ENCODE peak calls at places on chromosomes 1 and 21, in ten cellular contexts. A is ascending aorta, V is MM.1S, Y is omental fat pad, L is LNCaP clone FGC, M is fibroblast of mammary gland, D is lower leg skin, S is type B pancreatic cell, G is dorsolateral prefrontal cortex, P is Peyer's patch. F is an unnamed sample.
A peak's percentile ranks its signal among the peaks of the same experiment; 100 is the strongest.

GRCh38 chr1:88662723-88663122 is 21.4 kb upstream of the PKN2 start:
- DNase-seq in L (no peak), M (no peak), V (no peak), S (no peak), A (no peak), Y (no peak), D (no peak), P (no peak), G (no peak), F (no peak)

GRCh38 chr21:22657786-22658185 is 1659.6 kb downstream of the NCAM2 start:
- DNase-seq in L (no peak), M (no peak), S (no peak), V (no peak), P (no peak), D (no peak), G (no peak), Y (no peak), A (no peak), F (no peak)

GRCh38 chr1:24955161-24955560 is 25.1 kb upstream of the RUNX3 start:
- DNase-seq in V (no peak), D (no peak), A (no peak), Y (no peak), P (no peak), S (no peak), L (no peak), M (peak; percentile 45), G (no peak), F (peak; percentile 66)

GRCh38 chr1:194624833-194625232 is 1438.4 kb upstream of the B3GALT2 start:
- DNase-seq in D (no peak), P (no peak), M (no peak), S (no peak), L (no peak), Y (no peak), V (no peak), A (no peak), G (no peak), F (no peak)

GRCh38 chr1:154863702-154864174 is 6.3 kb downstream of the KCNN3 start:
- DNase-seq in M (no peak), A (no peak), L (no peak), S (no peak), V (no peak), P (peak; percentile 49), Y (no peak), G (no peak), D (no peak), F (no peak)

GRCh38 chr1:212455406-212456165 is 22.9 kb downstream of the NENF start:
- DNase-seq in Y (peak; percentile 92), P (peak; percentile 83), S (peak; percentile 90), L (peak; percentile 40), V (peak; percentile 81), D (peak; percentile 85), A (peak; percentile 55), G (peak; percentile 98), M (peak; percentile 80), F (peak; percentile 92)

GRCh38 chr21:34074283-34075098 is 1.1 kb downstream of the MRPS6 start:
- DNase-seq in P (no peak), G (no peak), L (no peak), D (no peak), S (no peak), Y (no peak), M (no peak), V (no peak), A (no peak), F (peak; percentile 12)

GRCh38 chr1:201282931-201283829 is at the start of gene PKP1:
- DNase-seq in G (no peak), Y (no peak), A (no peak), V (no peak), L (no peak), S (no peak), M (no peak), D (peak; percentile 73), P (no peak), F (no peak)

GRCh38 chr1:44315521-44315920 is 39.5 kb downstream of the ERI3 start:
- DNase-seq in V (no peak), S (no peak), Y (no peak), L (no peak), M (no peak), D (no peak), P (no peak), G (no peak), A (no peak), F (no peak)

DNA sequence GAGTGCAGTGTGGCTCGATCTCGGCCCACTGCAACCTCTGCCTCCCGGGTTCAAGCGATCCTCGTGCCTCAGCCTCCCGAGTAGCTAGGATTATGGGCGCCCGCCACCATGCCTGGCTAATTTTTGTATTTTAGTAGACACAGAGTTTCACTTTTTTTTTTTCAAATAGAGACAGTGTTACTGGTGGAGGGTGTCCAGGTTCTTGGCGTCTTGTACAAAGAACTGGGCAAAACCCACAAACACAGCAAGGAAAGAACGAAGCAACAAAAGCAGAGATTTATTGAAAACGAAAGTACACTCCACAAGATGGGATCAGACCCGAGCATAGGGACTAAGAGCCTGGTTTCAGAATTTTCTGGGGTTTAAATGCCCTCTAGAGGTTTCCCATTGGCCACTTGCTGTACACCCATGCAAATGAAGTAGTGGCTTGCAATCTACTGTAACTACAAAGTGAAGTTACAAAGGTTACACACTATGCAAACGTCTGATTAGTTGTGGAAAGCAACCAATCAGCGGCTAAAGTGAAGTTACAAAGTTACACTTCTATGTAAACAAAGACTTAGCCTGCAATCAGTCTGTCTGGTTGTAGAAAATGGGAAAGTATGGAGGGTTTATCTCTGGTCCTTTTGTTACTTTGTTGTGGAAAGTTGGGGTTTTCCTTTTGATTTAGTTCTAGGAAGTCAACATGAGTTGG is 199.1 kb downstream of the DYRK1A start:
- DNase-seq in L (no peak), A (no peak), G (no peak), M (peak; percentile 47), S (no peak), P (no peak), Y (no peak), D (no peak), V (peak; percentile 21), F (no peak)
- TF ChIP-seq CTCF in L (no peak), A (no peak), G (peak; percentile 32), M (no peak), S (no peak), P (no peak), Y (no peak), D (no peak), V (no peak), F (no peak)

GRCh38 chr1:7771673-7772299 is 690 bp downstream of the VAMP3 start:
- DNase-seq in Y (no peak), S (no peak), P (no peak), M (peak; percentile 10), G (no peak), A (no peak), V (no peak), L (no peak), D (no peak), F (no peak)

GRCh38 chr1:7770620-7770938 is 517 bp upstream of the VAMP3 start:
- DNase-seq in A (no peak), M (no peak), P (no peak), D (no peak), Y (no peak), V (no peak), L (no peak), G (no peak), S (no peak), F (no peak)

GRCh38 chr1:7769673-7770412 is 1.3 kb upstream of the VAMP3 start:
- DNase-seq in M (no peak), A (no peak), L (no peak), S (no peak), P (no peak), G (no peak), V (no peak), D (no peak), Y (no peak), F (no peak)

GRCh38 chr1:7768583-7768982 is 2.5 kb upstream of the VAMP3 start:
- DNase-seq in G (no peak), L (no peak), D (no peak), S (no peak), M (no peak), V (no peak), A (no peak), Y (no peak), P (no peak), F (no peak)

GRCh38 chr1:7770939-7771672 is at the start of gene VAMP3:
- DNase-seq in G (peak; percentile 86), L (peak; percentile 38), S (peak; percentile 87), P (peak; percentile 86), V (peak; percentile 71), Y (peak; percentile 79), A (peak; percentile 19), M (peak; percentile 68), D (peak; percentile 83), F (peak; percentile 76)
- TF ChIP-seq CTCF in G (no peak), L (no peak), S (no peak), P (no peak), V (no peak), Y (no peak), A (no peak), M (no peak), D (no peak), F (no peak)

GRCh38 chr1:117967900-117968299 is 38.4 kb downstream of the WDR3 start:
- DNase-seq in V (no peak), A (no peak), G (no peak), D (no peak), M (peak; percentile 25), L (peak; percentile 51), Y (no peak), P (no peak), S (no peak), F (no peak)

GRCh38 chr1:117970251-117970650 is 40.7 kb downstream of the WDR3 start:
- DNase-seq in Y (no peak), V (no peak), M (no peak), L (no peak), D (no peak), P (no peak), G (no peak), S (no peak), A (no peak), F (no peak)

GRCh38 chr1:117964290-117965038 is 34.9 kb downstream of the WDR3 start:
- DNase-seq in Y (no peak), G (no peak), P (no peak), L (no peak), A (no peak), V (no peak), D (no peak), S (no peak), M (peak; percentile 21), F (no peak)

GRCh38 chr1:117971777-117972176 is 42.2 kb downstream of the WDR3 start:
- DNase-seq in S (no peak), L (no peak), P (no peak), M (no peak), Y (no peak), G (no peak), A (no peak), V (no peak), D (no peak), F (no peak)

DNA sequence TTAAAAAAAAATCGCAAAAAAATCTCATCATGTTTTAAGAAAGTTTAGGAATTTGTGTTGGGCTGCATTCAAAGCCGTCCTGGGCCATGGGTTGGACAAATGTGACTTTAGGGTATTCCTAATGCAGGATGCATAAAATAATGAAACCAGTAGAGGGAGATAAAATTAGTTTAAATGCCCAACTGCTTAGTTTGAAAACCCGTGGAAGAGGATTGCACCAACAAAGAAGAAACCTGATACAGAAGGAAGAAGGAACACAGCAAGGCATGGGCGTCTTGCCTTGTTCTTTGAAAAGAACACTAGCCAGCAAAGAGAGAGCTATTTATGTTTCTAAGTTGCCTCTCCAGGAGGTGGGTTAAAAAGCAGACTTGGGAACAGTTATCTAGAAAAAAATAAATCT is 37.9 kb downstream of the WDR3 start:
- DNase-seq in P (no peak), S (no peak), A (no peak), M (peak; percentile 61), L (peak; percentile 40), Y (no peak), G (no peak), V (no peak), D (no peak), F (no peak)
- TF ChIP-seq CTCF in P (no peak), S (peak; percentile 60), A (no peak), M (peak; percentile 39), L (peak; percentile 18), Y (no peak), G (no peak), V (no peak), D (no peak), F (no peak)

GRCh38 chr1:41239988-41240610 is 2.0 kb downstream of the SCMH1 start:
- DNase-seq in A (no peak), V (peak; percentile 49), L (peak; percentile 83), Y (no peak), S (no peak), P (no peak), D (no peak), M (peak; percentile 71), G (no peak), F (no peak)
- TF ChIP-seq CTCF in A (peak; percentile 21), V (peak; percentile 28), L (peak; percentile 34), Y (no peak), S (peak; percentile 53), P (no peak), D (no peak), M (peak; percentile 57), G (no peak), F (no peak)